ENCODE peak calls at places on chromosome 17, in four cellular contexts. V is A549, L is H1, M is K562. F is an unnamed sample.

GRCh38 chr17:71032746-71033273 is 863.5 kb downstream of the KCNJ2 start:
- DNase-seq in V (no peak), L (peak; percentile 88), M (no peak), F (no peak)

GRCh38 chr17:30812218-30813177 is 12.0 kb downstream of the CRLF3 start:
- DNase-seq in V (no peak), L (no peak), M (no peak), F (no peak)

GRCh38 chr17:72465191-72466024 is 344.6 kb downstream of the SOX9 start:
- DNase-seq in V (peak; percentile 98), L (no peak), M (no peak), F (peak; percentile 89)

GRCh38 chr17:75980188-75981018 is 1.4 kb downstream of the TEN1 start:
- DNase-seq in V (no peak), L (no peak), M (no peak), F (no peak)

GRCh38 chr17:45722161-45722560 is 62.0 kb upstream of the CRHR1 start:
- DNase-seq in V (peak; percentile 69), L (no peak), M (peak; percentile 64), F (peak; percentile 58)

GRCh38 chr17:45734598-45734997 is 49.5 kb upstream of the CRHR1 start:
- DNase-seq in V (no peak), L (no peak), M (no peak), F (no peak)

GRCh38 chr17:29570521-29570920 is 2.0 kb downstream of the TP53I13 start:
- DNase-seq in V (no peak), L (no peak), M (no peak), F (no peak)

GRCh38 chr17:1607971-1608320 is 20.7 kb downstream of the SLC43A2 start:
- DNase-seq in V (no peak), L (no peak), M (no peak), F (no peak)

GRCh38 chr17:72466199-72466598 is 345.4 kb downstream of the SOX9 start:
- DNase-seq in V (peak; percentile 95), L (no peak), M (no peak), F (peak; percentile 48)

GRCh38 chr17:58112970-58113631 is 29.9 kb downstream of the DYNLL2 start:
- DNase-seq in V (peak; percentile 79), L (no peak), M (peak; percentile 63), F (peak; percentile 70)

GRCh38 chr17:46152423-46152822 is 40.8 kb downstream of the KANSL1 start:
- DNase-seq in V (no peak), L (no peak), M (no peak), F (no peak)

GRCh38 chr17:18963126-18964017 is 11.4 kb downstream of the SLC5A10 start:
- DNase-seq in V (no peak), L (no peak), M (no peak), F (no peak)

GRCh38 chr17:13143001-13143400 is 125.2 kb upstream of the ELAC2 start:
- DNase-seq in V (no peak), L (no peak), M (no peak), F (no peak)

GRCh38 chr17:60102632-60103047 is 23.9 kb upstream of the HEATR6 start:
- DNase-seq in V (peak; percentile 35), L (no peak), M (no peak), F (no peak)

GRCh38 chr17:7932949-7933348 is 943 bp downstream of the CNTROB start:
- DNase-seq in V (peak; percentile 71), L (no peak), M (peak; percentile 82), F (peak; percentile 21)

GRCh38 chr17:83145831-83146230 is 66.4 kb downstream of the METRNL start:
- DNase-seq in V (no peak), L (no peak), M (no peak), F (no peak)
- TF ChIP-seq PHF8 in V (no peak), L (no peak), M (no peak), F (no peak)

GRCh38 chr17:80105762-80106161 is 4.4 kb downstream of the GAA start:
- DNase-seq in V (no peak), L (no peak), M (peak; percentile 49), F (no peak)
- TF ChIP-seq PHF8 in V (no peak), L (no peak), M (no peak), F (no peak)

DNA sequence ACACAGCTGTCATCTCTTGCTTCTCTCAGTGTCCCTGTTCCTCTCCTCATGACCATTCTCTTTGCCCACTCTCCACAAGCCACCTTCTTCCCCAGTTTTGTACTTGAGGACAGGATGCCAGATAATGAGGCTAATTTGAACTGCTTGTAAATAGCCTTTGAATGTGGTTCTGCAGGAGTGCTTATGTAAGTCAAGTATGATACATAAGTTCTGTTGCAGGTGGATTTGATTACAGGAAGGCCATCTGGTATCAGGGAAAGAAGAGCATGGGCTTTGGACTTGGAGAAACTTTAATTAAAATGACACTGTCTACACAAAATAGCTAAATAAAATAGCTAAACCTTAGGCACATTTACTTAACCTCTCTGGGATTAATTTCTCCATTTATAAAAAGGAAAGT is 120.2 kb upstream of the HLF start:
- DNase-seq in V (no peak), L (no peak), M (no peak), F (no peak)
- TF ChIP-seq PHF8 in V (no peak), L (no peak), M (no peak), F (no peak)

DNA sequence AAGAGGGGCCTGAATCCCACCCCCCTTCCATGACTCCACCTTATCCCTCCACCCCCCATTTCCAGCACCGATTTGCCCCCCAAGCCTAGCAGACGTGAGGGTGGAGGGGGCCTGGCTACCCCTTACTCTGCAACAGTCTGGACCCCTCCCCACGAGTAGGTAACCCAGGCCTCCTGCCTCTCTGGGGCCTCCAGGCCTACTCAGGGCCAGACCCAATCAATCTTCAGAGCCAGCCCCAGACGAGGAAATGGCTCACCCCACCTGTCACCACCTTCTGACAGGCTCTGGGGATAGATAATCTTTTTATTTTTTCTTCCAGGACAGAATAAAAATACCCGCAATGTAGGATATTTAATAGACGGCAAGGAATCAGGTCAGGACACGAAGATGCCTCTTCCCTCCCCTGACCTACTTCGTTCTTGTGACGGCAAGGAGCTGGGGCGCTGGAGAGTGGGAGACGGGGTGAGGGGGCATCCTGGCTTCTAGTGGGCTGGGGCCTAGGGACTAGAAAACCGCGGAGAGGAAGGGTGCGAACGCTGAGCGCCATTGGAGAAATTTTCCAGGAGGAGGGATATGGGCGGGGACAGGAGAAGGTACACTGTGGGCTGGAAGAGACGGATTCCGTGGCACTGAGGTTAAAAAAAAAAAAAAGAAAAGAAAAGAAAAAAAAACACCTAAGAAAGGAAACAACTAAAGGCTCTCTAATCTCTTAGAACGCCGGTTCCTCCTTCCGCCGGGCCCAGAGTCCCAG is 872 bp upstream of the PLXDC1 start:
- DNase-seq in V (no peak), L (no peak), M (no peak), F (no peak)
- TF ChIP-seq PHF8 in V (no peak), L (no peak), M (no peak), F (no peak)

GRCh38 chr17:16005641-16006040 is 6.0 kb downstream of the TTC19 start:
- DNase-seq in V (no peak), L (no peak), M (no peak), F (no peak)
- TF ChIP-seq PHF8 in V (no peak), L (no peak), M (no peak), F (no peak)

DNA sequence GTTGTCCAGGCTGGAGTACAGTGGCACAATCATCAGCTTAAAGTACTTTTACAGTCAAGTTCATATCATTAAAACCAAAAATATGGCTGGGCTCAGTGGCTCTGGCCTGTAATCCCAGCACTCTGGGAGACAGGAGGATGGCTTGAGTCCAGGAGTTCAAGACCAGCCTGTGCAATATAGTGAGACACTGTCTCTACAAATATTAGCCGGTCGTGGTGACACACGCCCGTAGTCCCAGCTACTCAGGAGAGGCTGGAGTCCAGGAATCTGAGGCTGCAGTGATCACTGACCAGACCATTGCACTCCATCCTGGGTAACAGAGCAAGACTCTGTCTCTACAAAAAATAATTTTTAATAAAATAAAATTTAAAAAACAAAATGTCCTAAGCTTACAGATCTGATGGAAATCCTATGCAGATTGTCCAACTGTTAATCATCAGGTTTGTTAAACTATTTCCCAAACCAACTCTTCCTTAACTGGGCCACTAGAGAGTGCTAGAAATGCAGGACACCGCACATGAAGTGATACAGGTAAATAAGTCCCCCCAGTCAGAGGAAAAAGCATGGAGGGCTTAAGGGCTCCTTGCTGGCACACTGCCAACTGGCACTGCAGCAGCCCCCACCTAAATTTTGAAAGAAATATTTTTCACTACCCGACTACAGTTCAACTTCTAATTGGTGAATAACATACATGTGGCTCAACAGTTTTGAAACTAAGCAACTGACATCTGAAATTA is 2.8 kb downstream of the USP22 start:
- DNase-seq in V (peak; percentile 81), L (no peak), M (peak; percentile 33), F (peak; percentile 70)
- TF ChIP-seq PHF8 in V (no peak), L (no peak), M (no peak), F (no peak)

DNA sequence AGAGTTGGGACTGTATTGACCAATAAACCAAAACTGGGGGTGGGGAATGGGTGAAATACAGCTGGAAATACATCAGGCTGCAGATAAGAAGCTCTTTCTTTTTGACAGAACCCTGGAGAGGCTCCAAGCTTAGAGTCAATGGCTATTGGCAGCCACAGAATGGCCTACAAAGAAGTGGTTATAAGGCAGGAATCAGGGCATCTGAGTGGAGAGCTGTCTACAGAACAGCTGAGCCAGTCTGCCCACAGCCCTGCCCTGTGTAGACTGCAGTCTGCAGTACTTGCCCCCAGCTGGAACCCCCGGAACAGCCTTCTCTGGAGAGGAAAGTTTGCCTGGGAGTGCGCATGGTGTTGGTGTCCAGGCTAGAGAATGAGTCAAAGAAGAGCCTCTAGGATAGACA is 100.4 kb downstream of the STX8 start:
- DNase-seq in V (no peak), L (no peak), M (no peak), F (no peak)
- TF ChIP-seq PHF8 in V (no peak), L (no peak), M (no peak), F (no peak)

GRCh38 chr17:77736207-77736600 is 222.3 kb upstream of the TNRC6C start:
- DNase-seq in V (no peak), L (no peak), M (no peak), F (no peak)

GRCh38 chr17:77735341-77736206 is 222.9 kb upstream of the TNRC6C start:
- DNase-seq in V (no peak), L (no peak), M (peak; percentile 77), F (no peak)

GRCh38 chr17:77736721-77737120 is 221.8 kb upstream of the TNRC6C start:
- DNase-seq in V (no peak), L (no peak), M (no peak), F (no peak)

GRCh38 chr17:77738666-77739531 is 219.6 kb upstream of the TNRC6C start:
- DNase-seq in V (no peak), L (no peak), M (no peak), F (no peak)

GRCh38 chr17:77737442-77738265 is 220.8 kb upstream of the TNRC6C start:
- DNase-seq in V (no peak), L (no peak), M (no peak), F (no peak)
- TF ChIP-seq PHF8 in V (no peak), L (no peak), M (no peak), F (no peak)

GRCh38 chr17:81885454-81885853 is 5.9 kb downstream of the ALYREF start:
- DNase-seq in V (no peak), L (no peak), M (no peak), F (no peak)
- TF ChIP-seq PHF8 in V (no peak), L (no peak), M (no peak), F (no peak)